ENCODE peak calls at places on chromosomes 7 and 10, in eight cellular contexts. G, L, W, U, V, X, O and S are unnamed samples. For H3K4me1, the result is how much of the 10 kb centered on the place peaks cover.

GRCh38 chr10:93954726-93955363 is 38.9 kb upstream of the PLCE1 start:
- DNase-seq in G (no peak), L (no peak), W (no peak), U (no peak), V (no peak), X (no peak), O (no peak), S (no peak)

GRCh38 chr7:93889261-93889660 is 1.3 kb downstream of the TFPI2 start:
- DNase-seq in G (no peak), L (no peak), W (no peak), U (no peak), V (no peak), X (no peak), O (no peak), S (no peak)

GRCh38 chr7:44634839-44635591 is 28.6 kb downstream of the OGDH start:
- DNase-seq in G (no peak), L (no peak), W (no peak), U (no peak), V (no peak), X (no peak), O (peak), S (no peak)

GRCh38 chr10:53123311-53123710 is 350.7 kb upstream of the MBL2 start:
- DNase-seq in G (no peak), L (no peak), W (no peak), U (no peak), V (no peak), X (no peak), O (no peak), S (no peak)

GRCh38 chr10:12130237-12130872 is 878 bp downstream of the SEC61A2 start:
- DNase-seq in G (peak), L (no peak), W (no peak), U (no peak), V (peak), X (peak), O (no peak), S (peak)

GRCh38 chr10:129274928-129275474 is 192.0 kb upstream of the MGMT start:
- DNase-seq in G (peak), L (no peak), W (no peak), U (no peak), V (no peak), X (peak), O (no peak), S (no peak)

GRCh38 chr10:89337493-89337892 is 9.7 kb downstream of the IFIT3 start:
- DNase-seq in G (no peak), L (no peak), W (no peak), U (no peak), V (no peak), X (no peak), O (no peak), S (no peak)

GRCh38 chr7:20444041-20444440 is 113.3 kb downstream of the ITGB8 start:
- DNase-seq in G (no peak), L (no peak), W (no peak), U (no peak), V (no peak), X (no peak), O (no peak), S (no peak)

GRCh38 chr7:31111109-31111451 is 59.0 kb downstream of the ADCYAP1R1 start:
- DNase-seq in G (no peak), L (no peak), W (no peak), U (no peak), V (no peak), X (no peak), O (no peak), S (no peak)

GRCh38 chr10:64379898-64380297 is 858.7 kb downstream of the REEP3 start:
- DNase-seq in G (peak), L (no peak), W (no peak), U (no peak), V (no peak), X (no peak), O (no peak), S (no peak)

GRCh38 chr7:12584940-12585339 is 14.4 kb downstream of the SCIN start:
- DNase-seq in G (no peak), L (no peak), W (no peak), U (no peak), V (no peak), X (no peak), O (no peak), S (peak)

GRCh38 chr7:111796671-111797070 is 234.4 kb upstream of the IMMP2L start:
- DNase-seq in G (peak), L (no peak), W (no peak), U (no peak), V (no peak), X (no peak), O (no peak), S (no peak)

GRCh38 chr10:32246685-32247084 is 100.3 kb downstream of the EPC1 start:
- DNase-seq in G (no peak), L (no peak), W (no peak), U (no peak), V (no peak), X (no peak), O (no peak), S (no peak)

GRCh38 chr7:1961776-1962276 is 270.9 kb downstream of the MAD1L1 start:
- DNase-seq in G (no peak), L (no peak), W (no peak), U (no peak), V (no peak), X (no peak), O (no peak), S (no peak)

GRCh38 chr10:29955308-29955935 is 104.0 kb downstream of the JCAD start:
- DNase-seq in G (peak), L (no peak), W (no peak), U (no peak), V (no peak), X (no peak), O (no peak), S (no peak)

GRCh38 chr7:43353902-43354301 is 229.0 kb upstream of the STK17A start:
- DNase-seq in G (peak), L (no peak), W (no peak), U (no peak), V (no peak), X (no peak), O (no peak), S (no peak)

GRCh38 chr10:78605800-78606350 is 462.9 kb upstream of the ZMIZ1 start:
- DNase-seq in G (no peak), L (no peak), W (no peak), U (no peak), V (peak), X (no peak), O (no peak), S (no peak)

GRCh38 chr7:101725911-101726310 is 91.5 kb upstream of the CUX1 start:
- DNase-seq in G (no peak), L (no peak), W (no peak), U (no peak), V (no peak), X (no peak), O (no peak), S (no peak)

GRCh38 chr10:35778344-35778743 is 136.2 kb upstream of the FZD8 start:
- DNase-seq in G (no peak), L (no peak), W (no peak), U (no peak), V (no peak), X (no peak), O (no peak), S (no peak)

GRCh38 chr7:151705744-151706567 is 171.0 kb downstream of the PRKAG2 start:
- DNase-seq in G (peak), L (no peak), W (peak), U (no peak), V (peak), X (peak), O (no peak), S (no peak)

GRCh38 chr10:97854735-97855134 is 5.1 kb downstream of the GOLGA7B start:
- DNase-seq in G (no peak), L (no peak), W (no peak), U (no peak), V (no peak), X (no peak), O (no peak), S (no peak)

GRCh38 chr7:676246-676971 is 50.1 kb upstream of the DNAAF5 start:
- DNase-seq in G (no peak), L (no peak), W (no peak), U (peak), V (no peak), X (no peak), O (no peak), S (no peak)

GRCh38 chr10:93841930-93842329 is 51.8 kb upstream of the SLC35G1 start:
- DNase-seq in G (peak), L (no peak), W (no peak), U (no peak), V (no peak), X (peak), O (no peak), S (no peak)

GRCh38 chr10:96208271-96208670 is 63.1 kb downstream of the BLNK start:
- DNase-seq in G (no peak), L (no peak), W (no peak), U (no peak), V (no peak), X (no peak), O (no peak), S (no peak)

GRCh38 chr7:28013019-28013418 is 167.6 kb downstream of the JAZF1 start:
- DNase-seq in G (no peak), L (no peak), W (no peak), U (no peak), V (no peak), X (no peak), O (no peak), S (no peak)

GRCh38 chr10:63133787-63134557 is 844 bp downstream of the NRBF2 start:
- DNase-seq in G (peak), L (no peak), W (no peak), U (no peak), V (peak), X (no peak), O (no peak), S (no peak)

GRCh38 chr10:119341236-119342016 is 134.1 kb downstream of the GRK5 start:
- DNase-seq in G (no peak), L (no peak), W (no peak), U (no peak), V (peak), X (no peak), O (no peak), S (no peak)

GRCh38 chr10:102395677-102396197 is at the start of gene NFKB2:
- DNase-seq in G (no peak), L (no peak), W (peak), U (peak), V (no peak), X (no peak), O (no peak), S (no peak)

GRCh38 chr7:154426778-154427177 is 374.6 kb downstream of the DPP6 start:
- DNase-seq in G (no peak), L (no peak), W (no peak), U (no peak), V (no peak), X (no peak), O (no peak), S (no peak)

GRCh38 chr10:90148121-90148855 is 446.9 kb downstream of the KIF20B start:
- DNase-seq in G (peak), L (no peak), W (no peak), U (no peak), V (no peak), X (peak), O (no peak), S (no peak)

GRCh38 chr10:76017733-76018433 is 586.5 kb downstream of the LRMDA start:
- DNase-seq in G (no peak), L (no peak), W (no peak), U (no peak), V (no peak), X (no peak), O (no peak), S (no peak)

GRCh38 chr7:79452495-79453265 is 787 bp downstream of the MAGI2 start:
- DNase-seq in G (peak), L (no peak), W (peak), U (peak), V (peak), X (peak), O (peak), S (peak)

GRCh38 chr10:36559990-36560389 is 565.4 kb upstream of the ANKRD30A start:
- DNase-seq in G (no peak), L (no peak), W (no peak), U (no peak), V (no peak), X (no peak), O (no peak), S (no peak)

GRCh38 chr7:130982160-130982638 is 248.2 kb upstream of the KLF14 start:
- DNase-seq in G (peak), L (no peak), W (no peak), U (no peak), V (peak), X (peak), O (no peak), S (no peak)

GRCh38 chr7:2242541-2243482 is 786 bp downstream of the NUDT1 start:
- DNase-seq in G (peak), L (no peak), W (peak), U (no peak), V (peak), X (peak), O (no peak), S (no peak)

GRCh38 chr10:94279835-94280709 is 82.7 kb downstream of the NOC3L start:
- DNase-seq in G (peak), L (no peak), W (peak), U (no peak), V (peak), X (peak), O (peak), S (no peak)

GRCh38 chr7:128735433-128735832 is 3.7 kb upstream of the CALU start:
- DNase-seq in G (no peak), L (no peak), W (no peak), U (no peak), V (no peak), X (no peak), O (no peak), S (no peak)

GRCh38 chr10:86819567-86819966 is 63.1 kb downstream of the BMPR1A start:
- DNase-seq in G (no peak), L (no peak), W (no peak), U (no peak), V (no peak), X (no peak), O (no peak), S (no peak)

GRCh38 chr10:78817361-78817760 is 251.4 kb upstream of the ZMIZ1 start:
- DNase-seq in G (peak), L (no peak), W (no peak), U (no peak), V (no peak), X (no peak), O (no peak), S (no peak)

DNA sequence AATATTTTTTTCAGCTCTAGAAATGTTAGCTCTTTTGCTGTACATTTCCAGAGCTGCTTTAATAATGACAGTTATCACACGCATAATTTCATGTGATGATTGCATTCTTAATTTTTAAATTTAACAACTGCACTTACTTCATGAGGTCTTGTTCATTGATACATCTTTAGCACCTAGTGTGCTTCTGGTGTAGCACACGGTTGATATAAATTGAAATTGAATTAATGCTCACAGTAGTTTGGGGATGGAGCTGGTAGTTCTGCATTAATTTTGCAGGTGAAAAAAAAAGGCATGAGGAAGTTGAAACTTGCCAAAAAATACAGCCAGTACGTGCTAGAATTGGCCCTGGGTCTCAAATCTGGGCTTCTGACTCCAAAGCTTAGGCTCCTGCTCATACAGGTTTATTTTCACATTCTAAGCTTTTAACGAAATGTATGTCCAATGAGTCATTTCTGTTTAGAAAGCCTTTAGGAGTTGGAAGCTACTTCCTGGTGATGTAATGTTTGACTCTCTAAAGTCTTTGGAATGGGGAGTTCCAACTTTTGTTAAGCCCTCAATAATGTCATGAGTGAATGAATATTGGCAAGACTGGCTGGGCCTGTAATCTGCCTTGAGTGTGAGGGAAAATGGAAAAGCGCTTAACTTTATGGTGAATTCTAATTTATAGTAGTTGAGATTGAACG is 62.5 kb downstream of the DAGLB start:
- DNase-seq in G (no peak), L (no peak), W (no peak), U (no peak), V (peak), X (no peak), O (no peak), S (no peak)
- H3K4me1 ChIP-seq in G (half or more), L (half or more), W (half or more), U (under half), V (half or more), X (under half), O (half or more), S (half or more)

GRCh38 chr10:45000138-45000763 is 472 bp upstream of the ZNF22 start:
- DNase-seq in G (peak), L (no peak), W (no peak), U (peak), V (no peak), X (no peak), O (no peak), S (peak)

GRCh38 chr10:45003432-45004000 is 2.8 kb downstream of the ZNF22 start:
- DNase-seq in G (no peak), L (no peak), W (no peak), U (no peak), V (no peak), X (no peak), O (no peak), S (no peak)

GRCh38 chr10:45000764-45001381 is at the start of gene ZNF22:
- DNase-seq in G (peak), L (no peak), W (peak), U (peak), V (peak), X (peak), O (peak), S (peak)

GRCh38 chr10:45004661-45005060 is 3.9 kb downstream of the ZNF22 start:
- DNase-seq in G (no peak), L (no peak), W (no peak), U (no peak), V (no peak), X (no peak), O (no peak), S (no peak)

DNA sequence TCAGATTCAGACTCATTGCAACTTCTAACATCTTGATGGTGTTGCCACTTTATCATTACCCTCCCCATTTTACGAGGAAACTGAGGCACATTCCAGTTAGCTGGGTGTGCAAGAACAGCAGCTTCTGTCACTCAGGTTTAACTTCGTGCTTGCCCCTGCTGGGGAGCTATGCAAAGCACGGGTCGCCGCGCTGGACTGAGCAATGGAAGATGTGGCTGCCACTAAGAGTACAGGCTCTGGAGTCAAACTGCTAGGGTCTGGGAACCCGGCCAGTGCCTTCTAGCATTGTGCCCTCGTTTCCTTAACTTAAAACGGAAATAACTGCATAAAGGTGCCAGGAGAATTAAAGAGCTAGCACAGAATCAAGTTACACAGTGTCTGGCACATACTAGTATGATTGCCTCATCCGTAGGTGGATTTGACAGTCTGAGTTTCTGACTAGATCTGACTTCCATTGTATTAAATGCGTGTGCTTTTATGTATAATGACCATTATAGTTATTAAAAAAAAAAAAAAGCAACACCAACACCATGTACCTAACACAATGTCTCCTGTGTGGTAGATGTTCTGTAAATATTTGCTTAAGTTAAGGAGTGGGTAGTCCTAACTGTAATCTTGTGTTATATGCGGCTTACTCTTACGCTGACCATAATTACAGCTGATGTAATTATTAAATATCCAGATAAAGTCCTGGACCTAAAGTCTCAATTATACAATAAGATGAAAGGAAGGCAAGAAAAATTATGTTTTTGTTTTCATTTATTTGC is 842 bp downstream of the ZNF22 start:
- DNase-seq in G (peak), L (no peak), W (peak), U (peak), V (peak), X (peak), O (peak), S (no peak)
- TF ChIP-seq CTCF in G (peak), L (no peak), W (no peak), U (peak), V (no peak), X (peak), O (peak), S (no peak)

GRCh38 chr10:132185601-132186487 is 904 bp upstream of the DPYSL4 start:
- DNase-seq in G (peak), L (no peak), W (peak), U (no peak), V (no peak), X (peak), O (peak), S (no peak)
- H3K4me3 ChIP-seq in G (peak), L (peak), W (peak), U (peak), V (peak), X (peak), O (peak), S (peak)

DNA sequence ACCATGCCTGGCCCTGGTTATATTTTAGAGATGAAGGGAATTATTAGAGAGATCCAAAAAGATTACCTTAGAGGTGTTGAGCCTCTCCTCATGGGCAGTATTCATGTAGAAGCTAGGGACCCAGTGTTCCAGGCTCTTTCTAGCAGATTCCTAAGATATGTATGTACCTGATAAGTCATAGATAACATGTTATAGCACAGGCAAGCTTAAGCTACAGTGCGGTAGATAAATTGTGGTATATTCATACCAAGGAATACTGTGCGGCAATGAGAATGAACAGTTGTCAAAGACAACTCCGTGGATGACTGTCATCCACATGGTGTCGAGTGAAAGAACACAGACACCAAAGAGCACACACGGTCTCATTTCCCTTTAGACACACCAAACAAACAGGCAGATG is 53.1 kb downstream of the TACR2 start:
- DNase-seq in G (no peak), L (no peak), W (no peak), U (no peak), V (no peak), X (no peak), O (no peak), S (no peak)
- H3K4me1 ChIP-seq in G (under half), L (half or more), W (under half), U (under half), V (under half), X (under half), O (under half), S (under half)

GRCh38 chr7:33939121-33939520 is 33.8 kb downstream of the BMPER start:
- DNase-seq in G (no peak), L (no peak), W (no peak), U (no peak), V (no peak), X (no peak), O (no peak), S (no peak)
- TF ChIP-seq CTCF in G (no peak), L (no peak), W (no peak), U (no peak), V (no peak), X (no peak), O (no peak), S (no peak)